ENCODE peak calls at places on chromosomes 1 and 21, in seven cellular contexts. One of them, this sample, is unnamed.

GRCh38 chr1:10639301-10640078 is 157.0 kb downstream of the CASZ1 start:
- DNase-seq in endothelial cell: peak; percentile 47
- DNase-seq in type B pancreatic cell: no peak
- DNase-seq in cardiac fibroblast: peak; percentile 13
- DNase-seq in pancreas: no peak
- DNase-seq in GM06990: no peak
- DNase-seq in neural progenitor cell: no peak
- DNase-seq in this sample: no peak

GRCh38 chr21:24895885-24896734 is 711.2 kb downstream of the MRPL39 start:
- DNase-seq in endothelial cell: peak; percentile 15
- DNase-seq in type B pancreatic cell: no peak
- DNase-seq in cardiac fibroblast: peak; percentile 2
- DNase-seq in pancreas: no peak
- DNase-seq in GM06990: peak; percentile 13
- DNase-seq in neural progenitor cell: peak; percentile 27
- DNase-seq in this sample: no peak

GRCh38 chr1:160136121-160136925 is 15.1 kb upstream of the ATP1A4 start:
- DNase-seq in endothelial cell: no peak
- DNase-seq in type B pancreatic cell: no peak
- DNase-seq in cardiac fibroblast: no peak
- DNase-seq in pancreas: no peak
- DNase-seq in GM06990: no peak
- DNase-seq in neural progenitor cell: no peak
- DNase-seq in this sample: no peak

GRCh38 chr1:24535021-24535424 is 20.9 kb upstream of the NCMAP start:
- DNase-seq in endothelial cell: no peak
- DNase-seq in type B pancreatic cell: no peak
- DNase-seq in cardiac fibroblast: no peak
- DNase-seq in pancreas: no peak
- DNase-seq in GM06990: peak; percentile 64
- DNase-seq in neural progenitor cell: no peak
- DNase-seq in this sample: no peak

GRCh38 chr1:161185282-161185682 is 8.0 kb upstream of the B4GALT3 start:
- DNase-seq in endothelial cell: no peak
- DNase-seq in type B pancreatic cell: no peak
- DNase-seq in cardiac fibroblast: peak; percentile 80
- DNase-seq in pancreas: no peak
- DNase-seq in GM06990: peak; percentile 83
- DNase-seq in neural progenitor cell: no peak
- DNase-seq in this sample: no peak

GRCh38 chr21:27817902-27818623 is 851.2 kb upstream of the ADAMTS5 start:
- DNase-seq in endothelial cell: no peak
- DNase-seq in type B pancreatic cell: no peak
- DNase-seq in cardiac fibroblast: no peak
- DNase-seq in pancreas: no peak
- DNase-seq in GM06990: no peak
- DNase-seq in neural progenitor cell: no peak
- DNase-seq in this sample: no peak

GRCh38 chr21:39863111-39863510 is 4.1 kb upstream of the PCP4 start:
- DNase-seq in endothelial cell: no peak
- DNase-seq in type B pancreatic cell: no peak
- DNase-seq in cardiac fibroblast: no peak
- DNase-seq in pancreas: no peak
- DNase-seq in GM06990: no peak
- DNase-seq in neural progenitor cell: no peak
- DNase-seq in this sample: no peak

GRCh38 chr1:155044812-155045690 is 6.1 kb upstream of the ADAM15 start:
- DNase-seq in endothelial cell: peak; percentile 78
- DNase-seq in type B pancreatic cell: no peak
- DNase-seq in cardiac fibroblast: peak; percentile 90
- DNase-seq in pancreas: peak; percentile 87
- DNase-seq in GM06990: peak; percentile 49
- DNase-seq in neural progenitor cell: peak; percentile 89
- DNase-seq in this sample: no peak

GRCh38 chr1:23367791-23368561 is 1.7 kb downstream of the ZNF436 start:
- DNase-seq in endothelial cell: peak; percentile 95
- DNase-seq in type B pancreatic cell: peak; percentile 97
- DNase-seq in cardiac fibroblast: peak; percentile 99
- DNase-seq in pancreas: peak; percentile 99
- DNase-seq in GM06990: peak; percentile 96
- DNase-seq in neural progenitor cell: peak; percentile 100
- DNase-seq in this sample: peak; percentile 94
- TF ChIP-seq CTCF in endothelial cell: no peak
- TF ChIP-seq CTCF in type B pancreatic cell: no peak
- TF ChIP-seq CTCF in cardiac fibroblast: no peak
- TF ChIP-seq CTCF in pancreas: no peak
- TF ChIP-seq CTCF in GM06990: no peak
- TF ChIP-seq CTCF in neural progenitor cell: no peak
- TF ChIP-seq CTCF in this sample: no peak

DNA sequence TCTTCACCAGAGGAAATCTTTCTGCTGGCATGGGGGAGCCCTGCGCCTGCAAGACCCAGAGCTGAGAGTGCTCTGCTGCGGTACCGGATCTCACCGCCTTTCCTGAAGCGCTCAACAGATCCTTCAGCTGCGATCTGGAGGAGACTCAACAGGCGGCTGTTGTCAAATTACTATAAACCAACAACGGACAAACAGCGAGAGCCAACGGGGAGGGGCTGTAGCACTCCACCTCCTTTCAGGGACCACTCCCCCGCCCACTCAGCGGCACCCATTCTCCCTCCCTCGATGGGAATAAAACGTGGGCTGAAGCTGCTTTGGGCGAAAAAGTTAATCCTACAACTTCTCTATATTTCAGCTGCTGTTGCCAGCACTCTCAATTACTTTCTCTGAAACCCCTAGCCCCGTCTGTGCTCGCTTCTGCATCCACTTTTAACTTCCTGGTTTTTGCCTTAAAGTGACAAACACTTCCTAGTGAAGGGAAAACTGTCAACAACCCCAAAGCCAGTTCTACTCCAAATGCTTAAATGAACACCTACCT is at the start of gene FMO5:
- DNase-seq in endothelial cell: peak; percentile 46
- DNase-seq in type B pancreatic cell: no peak
- DNase-seq in cardiac fibroblast: peak; percentile 57
- DNase-seq in pancreas: peak; percentile 78
- DNase-seq in GM06990: peak; percentile 38
- DNase-seq in neural progenitor cell: peak; percentile 76
- DNase-seq in this sample: peak; percentile 52
- TF ChIP-seq CTCF in endothelial cell: no peak
- TF ChIP-seq CTCF in type B pancreatic cell: peak; percentile 54
- TF ChIP-seq CTCF in cardiac fibroblast: peak; percentile 42
- TF ChIP-seq CTCF in pancreas: peak; percentile 15
- TF ChIP-seq CTCF in GM06990: no peak
- TF ChIP-seq CTCF in neural progenitor cell: no peak
- TF ChIP-seq CTCF in this sample: no peak

GRCh38 chr21:30126575-30126974 is 40.0 kb downstream of the CLDN17 start:
- DNase-seq in endothelial cell: no peak
- DNase-seq in type B pancreatic cell: no peak
- DNase-seq in cardiac fibroblast: no peak
- DNase-seq in pancreas: no peak
- DNase-seq in GM06990: no peak
- DNase-seq in neural progenitor cell: no peak
- DNase-seq in this sample: no peak
- TF ChIP-seq CTCF in endothelial cell: no peak
- TF ChIP-seq CTCF in type B pancreatic cell: no peak
- TF ChIP-seq CTCF in cardiac fibroblast: no peak
- TF ChIP-seq CTCF in pancreas: no peak
- TF ChIP-seq CTCF in GM06990: no peak
- TF ChIP-seq CTCF in neural progenitor cell: no peak
- TF ChIP-seq CTCF in this sample: no peak

DNA sequence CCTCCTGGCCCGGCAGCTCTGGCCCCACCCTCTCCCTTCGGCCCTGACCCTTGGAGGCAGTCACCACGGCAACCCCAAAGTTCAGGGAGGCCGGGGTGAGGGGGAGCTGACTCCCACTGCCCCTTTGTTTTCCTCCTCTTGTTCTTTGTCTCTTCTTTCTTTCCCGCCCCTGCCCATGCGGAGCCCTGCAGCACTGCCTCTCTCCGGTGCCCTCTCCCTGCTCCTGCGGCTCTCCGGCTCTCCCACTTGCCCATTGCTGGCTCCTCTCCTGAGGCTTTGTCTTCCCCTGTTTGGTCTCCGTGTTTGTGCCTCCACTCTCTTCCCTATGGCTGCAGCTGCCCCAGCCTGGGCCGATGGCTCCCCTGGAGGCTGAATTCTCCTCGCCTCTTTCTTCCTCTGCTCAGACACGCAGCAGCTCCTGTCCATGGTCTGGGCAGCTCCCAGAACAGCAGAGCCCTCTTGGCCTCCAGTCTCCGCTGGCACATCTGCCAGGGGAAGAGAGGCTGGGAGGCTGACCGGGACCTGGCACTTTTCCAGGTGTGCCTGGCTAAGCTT is 5.8 kb downstream of the CELSR2 start:
- DNase-seq in endothelial cell: no peak
- DNase-seq in type B pancreatic cell: no peak
- DNase-seq in cardiac fibroblast: no peak
- DNase-seq in pancreas: no peak
- DNase-seq in GM06990: no peak
- DNase-seq in neural progenitor cell: peak; percentile 84
- DNase-seq in this sample: no peak
- TF ChIP-seq CTCF in endothelial cell: no peak
- TF ChIP-seq CTCF in type B pancreatic cell: peak; percentile 32
- TF ChIP-seq CTCF in cardiac fibroblast: peak; percentile 20
- TF ChIP-seq CTCF in pancreas: no peak
- TF ChIP-seq CTCF in GM06990: no peak
- TF ChIP-seq CTCF in neural progenitor cell: peak; percentile 36
- TF ChIP-seq CTCF in this sample: no peak

DNA sequence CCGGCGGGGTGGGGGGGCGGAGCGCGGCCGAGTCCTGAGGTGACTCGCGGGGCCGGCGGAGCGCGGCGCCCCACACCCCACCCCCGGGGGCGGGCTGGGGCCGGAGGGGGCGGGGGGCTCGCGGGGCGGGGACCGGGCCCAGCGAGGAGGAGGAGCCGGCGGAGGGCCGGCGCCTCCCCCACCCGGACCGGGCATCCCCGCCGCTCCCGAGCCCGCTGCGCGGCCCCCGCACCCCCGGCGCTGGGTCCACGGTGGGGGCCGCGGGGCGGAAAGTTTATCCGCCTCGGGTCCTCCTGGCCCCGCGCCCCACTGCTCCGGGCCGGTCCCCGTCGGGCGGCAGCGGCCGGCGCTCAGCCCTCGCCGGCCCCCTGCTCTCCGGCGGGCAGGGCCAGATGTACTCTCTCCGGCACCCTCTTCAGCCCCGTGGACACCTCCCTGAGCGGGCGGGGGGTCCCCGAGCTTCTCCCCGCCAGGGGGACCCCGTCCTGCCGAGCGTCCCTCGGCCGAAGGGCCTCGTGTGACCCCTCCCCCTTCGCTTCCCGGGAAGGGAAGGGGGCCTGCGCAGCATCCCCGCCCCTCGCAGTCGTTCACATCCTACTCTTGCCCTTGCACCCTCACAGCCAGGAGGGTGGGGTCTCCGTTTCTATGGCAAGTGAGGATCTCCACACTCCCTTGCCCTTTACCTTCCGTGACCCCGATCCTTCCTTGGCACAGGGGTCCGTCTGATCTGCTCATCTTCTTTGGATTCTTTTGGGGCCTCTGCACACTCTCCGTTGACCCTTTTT is 659 bp downstream of the CAMTA1 start:
- DNase-seq in endothelial cell: peak; percentile 57
- DNase-seq in type B pancreatic cell: peak; percentile 72
- DNase-seq in cardiac fibroblast: no peak
- DNase-seq in pancreas: peak; percentile 32
- DNase-seq in GM06990: peak; percentile 50
- DNase-seq in neural progenitor cell: peak; percentile 80
- DNase-seq in this sample: no peak
- TF ChIP-seq CTCF in endothelial cell: peak; percentile 11
- TF ChIP-seq CTCF in type B pancreatic cell: peak; percentile 61
- TF ChIP-seq CTCF in cardiac fibroblast: no peak
- TF ChIP-seq CTCF in pancreas: no peak
- TF ChIP-seq CTCF in GM06990: no peak
- TF ChIP-seq CTCF in neural progenitor cell: peak; percentile 51
- TF ChIP-seq CTCF in this sample: no peak

GRCh38 chr1:180028864-180029263 is 74.3 kb downstream of the CEP350 start:
- DNase-seq in endothelial cell: no peak
- DNase-seq in type B pancreatic cell: no peak
- DNase-seq in cardiac fibroblast: no peak
- DNase-seq in pancreas: no peak
- DNase-seq in GM06990: no peak
- DNase-seq in neural progenitor cell: no peak
- DNase-seq in this sample: no peak
- TF ChIP-seq CTCF in endothelial cell: no peak
- TF ChIP-seq CTCF in type B pancreatic cell: peak; percentile 30
- TF ChIP-seq CTCF in cardiac fibroblast: peak; percentile 19
- TF ChIP-seq CTCF in pancreas: no peak
- TF ChIP-seq CTCF in GM06990: peak; percentile 34
- TF ChIP-seq CTCF in neural progenitor cell: peak; percentile 3
- TF ChIP-seq CTCF in this sample: no peak

GRCh38 chr1:236460103-236460502 is 63.7 kb upstream of the LGALS8 start:
- DNase-seq in endothelial cell: no peak
- DNase-seq in type B pancreatic cell: no peak
- DNase-seq in cardiac fibroblast: no peak
- DNase-seq in pancreas: no peak
- DNase-seq in GM06990: no peak
- DNase-seq in neural progenitor cell: no peak
- DNase-seq in this sample: no peak
- TF ChIP-seq CTCF in endothelial cell: no peak
- TF ChIP-seq CTCF in type B pancreatic cell: no peak
- TF ChIP-seq CTCF in cardiac fibroblast: no peak
- TF ChIP-seq CTCF in pancreas: no peak
- TF ChIP-seq CTCF in GM06990: no peak
- TF ChIP-seq CTCF in neural progenitor cell: no peak
- TF ChIP-seq CTCF in this sample: no peak

GRCh38 chr1:53176452-53177344 is 19.9 kb upstream of the CPT2 start:
- DNase-seq in endothelial cell: no peak
- DNase-seq in type B pancreatic cell: no peak
- DNase-seq in cardiac fibroblast: no peak
- DNase-seq in pancreas: peak; percentile 64
- DNase-seq in GM06990: no peak
- DNase-seq in neural progenitor cell: no peak
- DNase-seq in this sample: no peak
- TF ChIP-seq CTCF in endothelial cell: no peak
- TF ChIP-seq CTCF in type B pancreatic cell: no peak
- TF ChIP-seq CTCF in cardiac fibroblast: peak; percentile 11
- TF ChIP-seq CTCF in pancreas: no peak
- TF ChIP-seq CTCF in GM06990: no peak
- TF ChIP-seq CTCF in neural progenitor cell: no peak
- TF ChIP-seq CTCF in this sample: no peak

GRCh38 chr1:199931666-199932377 is 95.7 kb upstream of the NR5A2 start:
- DNase-seq in endothelial cell: no peak
- DNase-seq in type B pancreatic cell: no peak
- DNase-seq in cardiac fibroblast: peak; percentile 17
- DNase-seq in pancreas: no peak
- DNase-seq in GM06990: no peak
- DNase-seq in neural progenitor cell: no peak
- DNase-seq in this sample: no peak

GRCh38 chr1:199932462-199932861 is 95.0 kb upstream of the NR5A2 start:
- DNase-seq in endothelial cell: no peak
- DNase-seq in type B pancreatic cell: no peak
- DNase-seq in cardiac fibroblast: no peak
- DNase-seq in pancreas: no peak
- DNase-seq in GM06990: no peak
- DNase-seq in neural progenitor cell: no peak
- DNase-seq in this sample: no peak

GRCh38 chr1:199929556-199929955 is 98.0 kb upstream of the NR5A2 start:
- DNase-seq in endothelial cell: no peak
- DNase-seq in type B pancreatic cell: no peak
- DNase-seq in cardiac fibroblast: no peak
- DNase-seq in pancreas: no peak
- DNase-seq in GM06990: no peak
- DNase-seq in neural progenitor cell: no peak
- DNase-seq in this sample: no peak
- TF ChIP-seq CTCF in endothelial cell: no peak
- TF ChIP-seq CTCF in type B pancreatic cell: no peak
- TF ChIP-seq CTCF in cardiac fibroblast: no peak
- TF ChIP-seq CTCF in pancreas: no peak
- TF ChIP-seq CTCF in GM06990: no peak
- TF ChIP-seq CTCF in neural progenitor cell: no peak
- TF ChIP-seq CTCF in this sample: no peak